ENCODE peak calls at places on chromosomes 1 and 21, in seven cellular contexts. E is activated CD8-positive, alpha-beta T cell treated with anti-CD3 and anti-CD28 coated beads, Interleukin-2, amount 10 ng/mL, durations not matched to agents 7 days and 5 days; X is GM23338; Q is activated T-cell treated with anti-CD3 and anti-CD28 coated beads, Interleukin-2, amount 50 U/mL, for 4 hours; S is DMS79; B is ureter; V is hepatic stellate cell. G is an unnamed sample.

GRCh38 chr1:54708385-54708784 is 7.3 kb upstream of the TTC4 start:
- DNase-seq in E (no peak), X (no peak), Q (no peak), S (no peak), B (no peak), V (no peak), G (no peak)

GRCh38 chr1:157047064-157047410 is 1.5 kb upstream of the ARHGEF11 start:
- DNase-seq in E (no peak), X (peak), Q (no peak), S (no peak), B (no peak), V (no peak), G (no peak)

GRCh38 chr1:172599912-172600311 is 59.0 kb upstream of the FASLG start:
- DNase-seq in E (no peak), X (no peak), Q (no peak), S (no peak), B (no peak), V (no peak), G (no peak)

GRCh38 chr1:90834354-90835171 is 117.5 kb upstream of the BARHL2 start:
- DNase-seq in E (no peak), X (no peak), Q (no peak), S (no peak), B (no peak), V (no peak), G (no peak)

GRCh38 chr21:45285266-45285931 is 2.3 kb downstream of the POFUT2 start:
- DNase-seq in E (no peak), X (no peak), Q (peak), S (no peak), B (peak), V (no peak), G (no peak)

GRCh38 chr1:155379180-155379876 is 58.6 kb downstream of the RUSC1 start:
- DNase-seq in E (no peak), X (peak), Q (no peak), S (no peak), B (no peak), V (peak), G (peak)

GRCh38 chr1:78464449-78464891 is 26.3 kb upstream of the PTGFR start:
- DNase-seq in E (no peak), X (no peak), Q (no peak), S (no peak), B (no peak), V (no peak), G (no peak)

GRCh38 chr1:235835226-235835625 is 31.5 kb downstream of the LYST start:
- DNase-seq in E (no peak), X (no peak), Q (no peak), S (peak), B (peak), V (no peak), G (peak)

GRCh38 chr1:56903778-56904177 is 49.2 kb downstream of the C8A start:
- DNase-seq in E (no peak), X (no peak), Q (no peak), S (no peak), B (no peak), V (no peak), G (no peak)

GRCh38 chr21:31343030-31343510 is 991 bp downstream of the TIAM1 start:
- DNase-seq in E (no peak), X (no peak), Q (no peak), S (no peak), B (no peak), V (no peak), G (no peak)

GRCh38 chr1:111559736-111560279 is 56.4 kb upstream of the ADORA3 start:
- DNase-seq in E (no peak), X (no peak), Q (no peak), S (no peak), B (no peak), V (no peak), G (no peak)

GRCh38 chr1:240413732-240414131 is 198.2 kb downstream of the GREM2 start:
- DNase-seq in E (no peak), X (no peak), Q (no peak), S (no peak), B (no peak), V (no peak), G (peak)

GRCh38 chr1:20836230-20836629 is 49.1 kb upstream of the HP1BP3 start:
- DNase-seq in E (no peak), X (no peak), Q (no peak), S (no peak), B (no peak), V (no peak), G (no peak)

G was measured in AG08396.